ENCODE peak calls at places on chromosome 4, in six cellular contexts. J, C, N, T, O and G are unnamed samples.

GRCh38 chr4:109065006-109065405 is 237.5 kb downstream of the COL25A1 start:
- DNase-seq in J (no peak), T (no peak), C (no peak), O (no peak), N (no peak), G (no peak)

GRCh38 chr4:81564025-81564424 is 92.3 kb upstream of the RASGEF1B start:
- DNase-seq in J (no peak), T (no peak), C (no peak), O (no peak), N (no peak), G (no peak)

GRCh38 chr4:99863804-99864203 is 30.4 kb downstream of the LAMTOR3 start:
- DNase-seq in O (peak), T (no peak), J (no peak), N (no peak), C (no peak), G (no peak)

GRCh38 chr4:105758958-105759357 is 50.4 kb downstream of the GSTCD start:
- DNase-seq in T (no peak), O (no peak), N (no peak), J (no peak), C (no peak), G (no peak)

GRCh38 chr4:97656034-97656720 is 487.1 kb downstream of the STPG2 start:
- DNase-seq in O (peak), C (peak), J (no peak), T (no peak), N (no peak), G (no peak)

GRCh38 chr4:126414741-126415140 is 1100.0 kb downstream of the FAT4 start:
- DNase-seq in N (no peak), C (no peak), O (no peak), J (no peak), T (no peak), G (no peak)

GRCh38 chr4:71941001-71941400 is 90.8 kb upstream of the NPFFR2 start:
- DNase-seq in N (peak), O (peak), T (no peak), C (no peak), J (no peak), G (no peak)

GRCh38 chr4:150012851-150013360 is 65.3 kb upstream of the DCLK2 start:
- DNase-seq in J (no peak), C (no peak), T (no peak), O (no peak), N (no peak), G (no peak)

GRCh38 chr4:20318899-20319291 is 67.2 kb downstream of the SLIT2 start:
- DNase-seq in T (no peak), C (no peak), O (no peak), N (no peak), J (no peak), G (no peak)

GRCh38 chr4:7650606-7651400 is 216.1 kb upstream of the PSAPL1 start:
- DNase-seq in N (peak), J (no peak), T (no peak), C (peak), O (peak), G (no peak)

GRCh38 chr4:105550641-105551040 is 1.8 kb upstream of the ARHGEF38 start:
- DNase-seq in T (no peak), N (no peak), O (no peak), C (no peak), J (no peak), G (no peak)

GRCh38 chr4:61995717-61996337 is 795.7 kb downstream of the ADGRL3 start:
- DNase-seq in O (peak), T (no peak), N (no peak), C (no peak), J (no peak), G (no peak)

GRCh38 chr4:102319594-102319993 is 25.7 kb downstream of the SLC39A8 start:
- DNase-seq in N (peak), O (no peak), T (no peak), C (no peak), J (no peak), G (no peak)

GRCh38 chr4:186472948-186473347 is 82.4 kb downstream of the MTNR1A start:
- DNase-seq in O (peak), N (peak), J (no peak), T (no peak), C (no peak), G (no peak)

GRCh38 chr4:186149872-186150271 is 41.5 kb upstream of the CYP4V2 start:
- DNase-seq in J (peak), N (peak), T (no peak), C (peak), O (no peak), G (no peak)

GRCh38 chr4:10761903-10762302 is 77.3 kb upstream of the CLNK start:
- DNase-seq in C (no peak), J (no peak), T (no peak), N (no peak), O (peak), G (no peak)

GRCh38 chr4:28463184-28463690 is 1602.6 kb downstream of the STIM2 start:
- DNase-seq in J (no peak), T (no peak), C (no peak), O (no peak), N (no peak), G (no peak)

GRCh38 chr4:929970-930625 is 2.0 kb downstream of the GAK start:
- DNase-seq in T (no peak), N (no peak), O (no peak), C (no peak), J (no peak), G (no peak)

GRCh38 chr4:22029803-22030202 is 81.2 kb upstream of the KCNIP4 start:
- DNase-seq in J (no peak), T (no peak), O (no peak), N (no peak), C (no peak), G (no peak)
- TF ChIP-seq CTCF in J (no peak), T (no peak), O (no peak), N (no peak), C (no peak), G (no peak)

DNA sequence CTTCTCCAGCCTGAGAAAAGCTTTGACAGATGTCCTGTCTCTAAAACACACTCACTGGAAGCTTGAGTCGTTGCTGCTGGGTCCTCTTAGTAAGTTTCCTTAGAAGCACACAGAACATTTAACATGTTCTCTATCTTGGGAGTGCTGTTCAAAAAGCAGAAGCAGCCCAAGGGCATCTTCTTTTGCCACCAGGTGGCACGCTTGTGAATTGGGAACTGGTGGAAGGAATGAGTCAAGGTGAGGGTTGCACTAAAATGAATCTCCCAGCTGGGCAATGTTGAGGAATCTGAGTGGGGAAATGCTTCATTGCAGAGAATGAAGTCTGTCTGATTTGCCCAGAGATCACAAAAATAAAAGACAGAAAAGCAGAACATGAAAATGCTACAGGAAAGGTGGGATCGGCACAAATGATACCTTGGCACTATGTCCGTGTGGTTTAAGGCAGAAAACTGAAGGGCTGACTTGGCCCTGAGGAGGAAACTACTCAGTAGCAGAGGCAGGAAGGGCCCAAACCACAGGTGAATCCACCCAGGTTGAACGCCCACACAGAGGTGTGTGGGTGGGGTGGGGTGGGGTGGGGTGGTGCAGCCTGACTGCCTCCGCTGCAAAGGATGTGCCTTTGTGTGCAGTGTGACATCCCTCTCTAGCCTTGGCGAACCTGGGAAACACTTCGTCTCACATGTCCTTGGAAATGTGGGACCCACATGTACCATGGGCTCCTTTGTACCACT is 26.0 kb downstream of the KIT start:
- DNase-seq in O (no peak), N (peak), C (no peak), J (no peak), T (no peak), G (no peak)
- TF ChIP-seq CTCF in O (peak), N (peak), C (no peak), J (peak), T (no peak), G (peak)

DNA sequence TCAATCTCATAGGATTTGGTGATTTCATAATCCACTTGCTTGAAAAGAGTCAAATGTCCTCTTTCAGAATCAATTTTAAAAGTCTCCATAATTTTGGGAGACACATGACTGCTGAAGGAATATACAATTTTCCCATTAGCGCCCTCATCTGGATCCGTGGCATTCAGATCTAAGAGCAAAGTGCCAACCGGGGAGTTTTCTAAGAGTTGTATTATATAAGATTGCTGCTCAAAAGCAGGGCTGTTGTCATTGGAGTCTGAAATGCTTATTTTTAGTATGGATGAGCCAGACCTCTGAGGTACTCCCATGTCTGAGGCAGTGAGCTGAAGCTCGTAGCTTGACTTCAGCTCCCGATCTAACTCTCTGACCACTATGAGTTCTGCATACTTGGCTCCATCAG is 1.2 kb downstream of the PCDH18 start:
- DNase-seq in J (no peak), T (no peak), N (peak), C (no peak), O (peak), G (no peak)
- TF ChIP-seq CTCF in J (peak), T (no peak), N (peak), C (no peak), O (peak), G (peak)

GRCh38 chr4:42398448-42399355 is 1.4 kb downstream of the SHISA3 start:
- DNase-seq in N (peak), O (no peak), T (no peak), C (no peak), J (peak), G (no peak)
- TF ChIP-seq CTCF in N (peak), O (no peak), T (no peak), C (no peak), J (peak), G (no peak)

GRCh38 chr4:67520141-67520540 is 25.2 kb downstream of the CENPC start:
- DNase-seq in J (no peak), N (no peak), T (no peak), O (no peak), C (no peak), G (no peak)
- TF ChIP-seq CTCF in J (no peak), N (no peak), T (no peak), O (no peak), C (no peak), G (no peak)

DNA sequence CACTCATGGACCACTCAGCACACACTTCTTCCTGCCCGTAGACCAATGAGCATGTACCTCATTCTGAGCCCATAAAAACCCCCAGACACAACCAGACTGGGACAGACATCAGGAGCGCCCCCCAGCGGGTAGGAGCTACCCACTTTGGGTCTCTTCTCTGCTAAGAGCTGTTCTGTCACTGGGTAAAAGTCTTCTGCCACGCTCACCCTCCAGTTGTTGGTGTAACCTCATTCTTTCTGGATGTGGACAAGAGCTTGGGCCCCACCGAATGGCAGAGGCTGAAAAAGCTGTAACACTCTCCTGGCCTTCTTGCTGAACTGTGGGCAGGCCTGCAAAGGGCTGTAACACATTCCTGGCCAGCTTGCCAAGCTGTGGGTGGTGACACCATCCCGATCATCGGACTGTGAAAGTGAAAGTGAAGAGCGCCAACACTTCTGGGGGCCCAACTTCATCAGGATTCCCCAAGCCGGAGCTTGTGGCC is 137.6 kb downstream of the TECRL start:
- DNase-seq in N (no peak), O (peak), C (no peak), J (peak), T (no peak), G (no peak)
- TF ChIP-seq CTCF in N (no peak), O (no peak), C (no peak), J (peak), T (no peak), G (no peak)

GRCh38 chr4:87034527-87034926 is 99.7 kb downstream of the AFF1 start:
- DNase-seq in T (no peak), J (no peak), O (no peak), C (no peak), N (no peak), G (no peak)

GRCh38 chr4:87032884-87033533 is 98.2 kb downstream of the AFF1 start:
- DNase-seq in C (no peak), N (peak), T (no peak), J (no peak), O (peak), G (no peak)

GRCh38 chr4:87031946-87032345 is 97.1 kb downstream of the AFF1 start:
- DNase-seq in O (no peak), C (no peak), T (no peak), J (no peak), N (peak), G (no peak)

GRCh38 chr4:87035881-87036509 is 101.2 kb downstream of the AFF1 start:
- DNase-seq in C (no peak), J (no peak), O (no peak), N (no peak), T (no peak), G (no peak)

GRCh38 chr4:87033902-87034301 is 99.1 kb downstream of the AFF1 start:
- DNase-seq in O (no peak), C (no peak), N (peak), T (no peak), J (no peak), G (peak)
- TF ChIP-seq CTCF in O (no peak), C (no peak), N (peak), T (no peak), J (peak), G (no peak)

GRCh38 chr4:18041114-18041513 is 19.6 kb upstream of the LCORL start:
- DNase-seq in C (no peak), N (no peak), O (no peak), J (no peak), T (no peak), G (no peak)

GRCh38 chr4:18039113-18039512 is 17.6 kb upstream of the LCORL start:
- DNase-seq in C (no peak), N (no peak), O (no peak), J (no peak), T (no peak), G (no peak)

GRCh38 chr4:18042012-18042411 is 20.5 kb upstream of the LCORL start:
- DNase-seq in O (no peak), N (no peak), T (no peak), J (no peak), C (no peak), G (no peak)

GRCh38 chr4:18042754-18043153 is 21.2 kb upstream of the LCORL start:
- DNase-seq in C (no peak), N (peak), J (no peak), O (no peak), T (no peak), G (no peak)
- TF ChIP-seq CTCF in C (no peak), N (peak), J (no peak), O (peak), T (no peak), G (no peak)